ENCODE peak calls at places on chromosomes 2 and 18, in four cellular contexts. S is K562, L is GM12878, E is HepG2. A is an unnamed sample.

GRCh38 chr2:111049792-111050640 is 70.7 kb upstream of the BCL2L11 start:
- DNase-seq in S (no peak), L (peak; percentile 63), E (peak; percentile 83), A (peak; percentile 1)

GRCh38 chr2:58571181-58571852 is 330.2 kb upstream of the FANCL start:
- DNase-seq in S (peak; percentile 53), L (peak; percentile 7), E (peak; percentile 50), A (peak; percentile 67)

GRCh38 chr2:108944601-108945241 is 44.3 kb downstream of the EDAR start:
- DNase-seq in S (peak; percentile 18), L (no peak), E (peak; percentile 81), A (no peak)

GRCh38 chr18:48838921-48839818 is 111.6 kb downstream of the SMAD7 start:
- DNase-seq in S (no peak), L (no peak), E (no peak), A (no peak)

GRCh38 chr18:75926811-75927210 is 499.3 kb upstream of the SMIM21 start:
- DNase-seq in S (no peak), L (no peak), E (no peak), A (no peak)

GRCh38 chr2:67616749-67617148 is 219.6 kb downstream of the ETAA1 start:
- DNase-seq in S (no peak), L (peak; percentile 9), E (no peak), A (no peak)

GRCh38 chr18:22093731-22094374 is 75.5 kb upstream of the GATA6 start:
- DNase-seq in S (peak; percentile 97), L (no peak), E (no peak), A (no peak)

GRCh38 chr2:113236367-113237159 is 42.2 kb downstream of the PAX8 start:
- DNase-seq in S (no peak), L (no peak), E (no peak), A (no peak)

GRCh38 chr2:179825494-179825893 is 35.9 kb downstream of the ZNF385B start:
- DNase-seq in S (no peak), L (no peak), E (no peak), A (no peak)

GRCh38 chr2:20916604-20917286 is 93.8 kb upstream of the LDAH start:
- DNase-seq in S (no peak), L (no peak), E (peak; percentile 74), A (no peak)

GRCh38 chr2:56713161-56713676 is 529.4 kb downstream of the CCDC85A start:
- DNase-seq in S (no peak), L (no peak), E (no peak), A (no peak)

GRCh38 chr2:53235836-53236582 is 531.6 kb upstream of the CHAC2 start:
- DNase-seq in S (no peak), L (no peak), E (no peak), A (no peak)

GRCh38 chr18:30280861-30281470 is 761.6 kb downstream of the DSC3 start:
- DNase-seq in S (peak; percentile 23), L (no peak), E (peak; percentile 42), A (peak; percentile 46)

GRCh38 chr18:8949206-8949605 is 153.3 kb upstream of the NDUFV2 start:
- DNase-seq in S (no peak), L (no peak), E (no peak), A (no peak)

GRCh38 chr2:152413228-152414030 is 78.5 kb downstream of the FMNL2 start:
- DNase-seq in S (no peak), L (no peak), E (peak; percentile 64), A (no peak)

GRCh38 chr2:205762883-205763282 is 80.6 kb downstream of the NRP2 start:
- DNase-seq in S (no peak), L (no peak), E (no peak), A (no peak)

GRCh38 chr2:239994086-239994485 is 31.1 kb downstream of the NDUFA10 start:
- DNase-seq in S (no peak), L (no peak), E (no peak), A (no peak)

GRCh38 chr18:25974630-25975077 is 115.8 kb downstream of the SS18 start:
- DNase-seq in S (no peak), L (no peak), E (no peak), A (no peak)

GRCh38 chr2:176642074-176642473 is 372.8 kb downstream of the MTX2 start:
- DNase-seq in S (no peak), L (peak; percentile 23), E (no peak), A (no peak)

GRCh38 chr2:44723921-44724320 is 217.6 kb upstream of the SIX3 start:
- DNase-seq in S (no peak), L (no peak), E (no peak), A (no peak)

GRCh38 chr2:38636069-38636468 is 29.8 kb upstream of the GALM start:
- DNase-seq in S (no peak), L (no peak), E (no peak), A (no peak)

GRCh38 chr2:44420725-44421124 is 59.0 kb downstream of the CAMKMT start:
- DNase-seq in S (no peak), L (no peak), E (no peak), A (no peak)

GRCh38 chr2:231922945-231923344 is 3.3 kb downstream of the NPPC start:
- DNase-seq in S (no peak), L (no peak), E (no peak), A (no peak)

GRCh38 chr2:58866040-58866439 is 624.9 kb upstream of the FANCL start:
- DNase-seq in S (no peak), L (peak; percentile 21), E (no peak), A (no peak)

GRCh38 chr2:118577202-118577601 is 270.2 kb downstream of the EN1 start:
- DNase-seq in S (no peak), L (no peak), E (no peak), A (no peak)

GRCh38 chr2:105290981-105291660 is 38.4 kb downstream of the TGFBRAP1 start:
- DNase-seq in S (no peak), L (no peak), E (no peak), A (no peak)

GRCh38 chr18:66511810-66512209 is 92.1 kb downstream of the CDH19 start:
- DNase-seq in S (no peak), L (no peak), E (no peak), A (no peak)

GRCh38 chr2:190023860-190024259 is 38.7 kb downstream of the MSTN start:
- DNase-seq in S (peak; percentile 6), L (no peak), E (peak; percentile 57), A (peak; percentile 30)

GRCh38 chr2:216632952-216633615 is at the start of gene IGFBP2:
- DNase-seq in S (no peak), L (no peak), E (no peak), A (peak; percentile 69)

GRCh38 chr2:59594671-59595222 is 958.7 kb downstream of the BCL11A start:
- DNase-seq in S (no peak), L (no peak), E (no peak), A (no peak)

GRCh38 chr2:232959139-232959538 is 53.9 kb downstream of the NGEF start:
- DNase-seq in S (no peak), L (no peak), E (no peak), A (no peak)

GRCh38 chr2:130302164-130302886 is 40.4 kb upstream of the IMP4 start:
- DNase-seq in S (no peak), L (no peak), E (no peak), A (no peak)

GRCh38 chr18:41745166-41746049 is 209.6 kb upstream of the PIK3C3 start:
- DNase-seq in S (no peak), L (no peak), E (peak; percentile 21), A (peak; percentile 39)

GRCh38 chr2:33209976-33210375 is 263.2 kb downstream of the LTBP1 start:
- DNase-seq in S (no peak), L (no peak), E (no peak), A (no peak)

GRCh38 chr2:47225061-47225783 is 70.1 kb upstream of the STPG4 start:
- DNase-seq in S (peak; percentile 63), L (no peak), E (peak; percentile 97), A (no peak)

GRCh38 chr18:31248783-31249521 is 69.0 kb upstream of the DSG1 start:
- DNase-seq in S (no peak), L (no peak), E (no peak), A (no peak)

DNA sequence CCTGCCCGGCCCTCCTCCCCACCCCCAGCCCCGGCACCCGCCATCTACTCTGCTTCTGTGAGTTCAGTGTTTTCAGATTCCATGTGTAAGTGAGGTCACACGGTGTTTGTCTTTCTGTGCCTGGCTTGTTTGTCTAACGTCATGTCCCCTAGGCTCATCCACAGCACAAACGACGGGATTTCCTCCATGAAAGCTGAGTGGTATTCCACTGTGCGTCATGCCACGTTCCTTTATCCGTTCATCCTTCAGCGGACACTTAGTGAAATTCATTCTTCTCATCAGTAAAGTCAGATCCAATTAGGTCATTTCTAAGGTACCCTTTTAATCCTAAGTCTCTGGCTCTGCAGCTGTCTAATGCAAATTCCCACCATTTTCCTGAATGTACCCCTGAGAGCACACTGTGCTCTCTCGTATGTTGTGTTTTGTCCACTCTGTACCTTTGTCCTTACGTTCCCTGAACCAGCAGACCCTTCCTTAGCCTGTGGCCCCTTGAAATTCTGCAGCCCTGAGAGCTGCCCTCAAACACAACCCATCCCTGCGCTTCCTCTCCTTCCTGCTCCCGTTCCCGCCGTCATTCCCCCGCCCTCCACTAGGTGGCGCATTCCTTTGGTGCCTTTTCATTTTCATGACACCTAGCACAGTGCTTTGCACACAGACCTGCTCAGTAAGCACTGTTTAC is 44.1 kb downstream of the TRAPPC12 start:
- DNase-seq in S (peak; percentile 82), L (peak; percentile 8), E (peak; percentile 83), A (peak; percentile 80)
- TF ChIP-seq TARDBP in S (no peak), L (no peak), E (peak; percentile 68), A (no peak)

DNA sequence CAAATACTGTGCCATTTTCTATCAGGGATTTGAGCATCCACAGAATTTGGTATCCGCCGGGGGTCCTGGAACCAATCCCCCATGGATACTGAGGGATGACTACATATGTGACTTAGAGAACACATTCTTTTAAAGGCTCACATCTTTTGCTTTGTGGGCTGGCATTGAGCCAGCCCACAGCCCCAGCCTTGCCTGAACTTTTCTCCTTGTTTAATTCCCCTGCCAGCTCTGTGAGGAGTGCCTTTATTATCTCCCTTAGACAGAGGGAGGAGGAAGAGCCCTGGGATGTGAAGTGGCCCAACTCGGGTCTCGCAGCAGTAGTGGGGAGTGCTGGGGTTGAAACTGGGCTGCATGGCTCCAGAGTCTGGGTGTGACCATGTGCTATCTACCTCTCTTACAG is 7.6 kb downstream of the TTC39C start:
- DNase-seq in S (no peak), L (no peak), E (no peak), A (no peak)
- TF ChIP-seq TARDBP in S (no peak), L (no peak), E (no peak), A (no peak)

DNA sequence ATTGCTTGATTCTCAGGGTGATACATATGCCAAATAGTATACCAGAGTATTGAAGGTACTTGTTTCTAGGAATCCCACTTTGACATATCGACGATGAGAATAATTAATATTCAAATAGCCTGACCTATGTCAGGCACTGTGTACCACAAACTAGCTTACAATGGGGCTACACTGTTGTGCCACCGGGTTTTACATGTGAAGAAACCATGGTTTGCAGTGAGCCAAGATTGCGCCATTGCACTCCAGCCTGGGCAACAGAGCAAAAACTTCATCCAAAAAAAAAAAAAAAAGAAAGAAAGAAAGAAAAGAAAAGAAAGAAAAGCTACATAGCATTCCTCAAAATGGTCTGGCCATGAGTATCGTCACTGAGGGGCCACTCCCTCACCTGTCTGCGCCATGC is 25.5 kb downstream of the GYPC start:
- DNase-seq in S (no peak), L (no peak), E (no peak), A (no peak)
- TF ChIP-seq TARDBP in S (no peak), L (no peak), E (no peak), A (no peak)

DNA sequence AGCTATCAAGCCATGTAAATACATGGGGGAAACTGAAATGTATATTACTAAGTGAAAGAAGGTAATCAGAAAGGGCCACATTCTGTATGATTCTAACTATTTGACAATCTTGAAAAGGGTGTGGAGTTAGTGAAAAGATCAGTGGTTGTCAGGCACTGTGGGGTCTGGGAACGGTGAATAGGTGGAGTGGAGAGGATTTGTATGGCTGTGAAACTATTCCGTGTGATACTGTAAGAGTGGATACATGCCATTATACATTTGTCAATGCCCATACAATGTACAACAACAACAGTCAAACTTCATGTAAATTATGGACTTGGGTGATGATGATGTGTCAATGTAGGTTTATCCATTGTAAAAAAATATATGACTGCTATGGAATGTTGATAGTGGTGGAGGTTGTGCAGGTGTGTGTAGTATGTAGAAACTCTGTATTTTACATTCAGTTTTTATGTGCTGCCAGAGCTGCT is 1116.2 kb downstream of the SUCLG1 start:
- DNase-seq in S (no peak), L (no peak), E (no peak), A (no peak)
- TF ChIP-seq TARDBP in S (no peak), L (no peak), E (no peak), A (no peak)